ENCODE peak calls at places on chromosomes 16 and 17, in seven cellular contexts. J is activated T-helper 1 cell treated with Interleukin-2 at 50 U/mL for 16 hours, T is T-helper 1 cell, C is NCI-H446 treated with DMSO at 0.1 percent for 48 hours, L is fibroblast of lung, M is mucosa of descending colon, Z is RCC 7860. A is an unnamed sample.

GRCh38 chr16:20931066-20931465 is 30.5 kb downstream of the LYRM1 start:
- DNase-seq in C (no peak), L (peak; percentile 54), J (no peak), T (no peak), M (no peak), Z (no peak), A (no peak)

GRCh38 chr17:36849871-36850348 is 87.4 kb upstream of the LHX1 start:
- DNase-seq in L (peak; percentile 83), Z (peak; percentile 64), M (no peak), J (no peak), C (no peak), T (no peak), A (no peak)

GRCh38 chr17:81309140-81309858 is 14.2 kb upstream of the SLC38A10 start:
- DNase-seq in M (peak; percentile 96), T (no peak), Z (peak; percentile 34), J (no peak), C (no peak), L (peak; percentile 54), A (no peak)

GRCh38 chr17:75096082-75096625 is 8.4 kb downstream of the SLC16A5 start:
- DNase-seq in T (no peak), Z (peak; percentile 95), J (no peak), M (peak; percentile 89), C (no peak), L (peak; percentile 81), A (no peak)

GRCh38 chr16:49857423-49858181 is 1.7 kb upstream of the ZNF423 start:
- DNase-seq in Z (no peak), L (peak; percentile 48), C (peak; percentile 50), T (no peak), M (peak; percentile 84), J (no peak), A (no peak)

GRCh38 chr17:63609820-63610573 is 9.3 kb downstream of the TACO1 start:
- DNase-seq in M (no peak), T (no peak), Z (no peak), J (no peak), L (no peak), C (no peak), A (no peak)

GRCh38 chr17:62670202-62670821 is 42.8 kb downstream of the MRC2 start:
- DNase-seq in Z (no peak), T (no peak), C (no peak), L (no peak), M (no peak), J (no peak), A (no peak)

GRCh38 chr16:58011652-58012051 is 10.4 kb downstream of the USB1 start:
- DNase-seq in T (no peak), C (no peak), L (peak; percentile 81), J (no peak), M (no peak), Z (peak; percentile 12), A (no peak)

GRCh38 chr17:4854181-4854681 is 21.1 kb downstream of the MINK1 start:
- DNase-seq in T (no peak), C (no peak), Z (no peak), M (no peak), J (no peak), L (peak; percentile 52), A (no peak)

GRCh38 chr17:45371414-45372324 is 54.8 kb upstream of the MAP3K14 start:
- DNase-seq in L (peak; percentile 98), T (no peak), Z (peak; percentile 95), M (peak; percentile 79), C (no peak), J (no peak), A (peak; percentile 20)

GRCh38 chr16:30078744-30079143 is 3.0 kb downstream of the PPP4C start:
- DNase-seq in C (no peak), M (no peak), T (no peak), J (no peak), L (no peak), Z (no peak), A (no peak)

GRCh38 chr17:66647391-66647983 is 187.4 kb upstream of the CACNG5 start:
- DNase-seq in M (peak; percentile 39), J (no peak), T (no peak), L (no peak), C (no peak), Z (no peak), A (no peak)

GRCh38 chr16:89964201-89964600 is 15.6 kb downstream of the DEF8 start:
- DNase-seq in Z (no peak), T (no peak), J (no peak), C (no peak), M (no peak), L (no peak), A (no peak)

GRCh38 chr16:28309811-28310311 is 17.5 kb downstream of the SBK1 start:
- DNase-seq in J (peak; percentile 78), M (peak; percentile 41), Z (no peak), C (no peak), T (peak; percentile 41), L (no peak), A (peak; percentile 84)

GRCh38 chr16:28597692-28598261 is 927 bp upstream of the SULT1A2 start:
- DNase-seq in T (no peak), C (no peak), Z (no peak), J (no peak), L (no peak), M (no peak), A (no peak)

GRCh38 chr16:66942981-66943380 is 7.7 kb downstream of the CES2 start:
- DNase-seq in M (no peak), T (no peak), J (no peak), C (no peak), L (no peak), Z (no peak), A (no peak)

GRCh38 chr16:75247249-75247648 is 4.2 kb downstream of the BCAR1 start:
- DNase-seq in L (no peak), M (no peak), T (no peak), J (no peak), Z (no peak), C (no peak), A (no peak)

GRCh38 chr16:1494711-1495110 is 1.6 kb downstream of the TELO2 start:
- DNase-seq in T (no peak), J (no peak), L (no peak), Z (no peak), C (no peak), M (no peak), A (no peak)

GRCh38 chr17:78421534-78422266 is 43.3 kb downstream of the PGS1 start:
- DNase-seq in T (peak; percentile 55), M (peak; percentile 87), L (peak; percentile 56), C (no peak), J (peak; percentile 55), Z (peak; percentile 56), A (peak; percentile 67)

GRCh38 chr16:19289805-19290490 is 4.4 kb downstream of the CLEC19A start:
- DNase-seq in T (no peak), C (no peak), M (no peak), L (no peak), J (no peak), Z (no peak), A (no peak)

GRCh38 chr17:68290268-68290954 is 516 bp downstream of the SLC16A6 start:
- DNase-seq in T (peak; percentile 47), Z (no peak), M (peak; percentile 54), L (no peak), C (no peak), J (peak; percentile 40), A (peak; percentile 44)

GRCh38 chr17:40541873-40542561 is 23.3 kb downstream of the CCR7 start:
- DNase-seq in C (no peak), L (peak; percentile 34), J (no peak), Z (no peak), T (no peak), M (no peak), A (no peak)

GRCh38 chr17:77569846-77570564 is 388.5 kb upstream of the TNRC6C start:
- DNase-seq in J (no peak), L (no peak), Z (no peak), C (no peak), T (no peak), M (no peak), A (no peak)

GRCh38 chr17:41451154-41451728 is 10.5 kb upstream of the KRT38 start:
- DNase-seq in T (no peak), M (no peak), C (no peak), Z (no peak), L (peak; percentile 51), J (no peak), A (no peak)

GRCh38 chr16:66357523-66357928 is 9.0 kb upstream of the CDH5 start:
- DNase-seq in L (peak; percentile 75), M (no peak), T (no peak), J (no peak), C (peak; percentile 65), Z (peak; percentile 66), A (no peak)

GRCh38 chr17:73187203-73187769 is 5.6 kb upstream of the COG1 start:
- DNase-seq in Z (no peak), M (no peak), T (no peak), C (no peak), J (no peak), L (no peak), A (no peak)

GRCh38 chr16:9138731-9139501 is 47.5 kb downstream of the HAPSTR1 start:
- DNase-seq in M (peak; percentile 75), C (peak; percentile 19), Z (peak; percentile 18), J (peak; percentile 37), L (peak; percentile 46), T (peak; percentile 26), A (peak; percentile 66)

GRCh38 chr17:17351901-17352781 is 49.0 kb downstream of the NT5M start:
- DNase-seq in C (no peak), L (peak; percentile 61), T (no peak), J (no peak), M (no peak), Z (no peak), A (peak; percentile 12)

GRCh38 chr16:54991525-54991924 is 60.9 kb downstream of the IRX5 start:
- DNase-seq in M (no peak), J (no peak), T (no peak), Z (no peak), L (no peak), C (no peak), A (no peak)

GRCh38 chr17:7843536-7844291 is 9.7 kb downstream of the KDM6B start:
- DNase-seq in C (peak; percentile 60), T (peak; percentile 85), L (peak; percentile 88), Z (peak; percentile 63), J (peak; percentile 85), M (peak; percentile 92), A (peak; percentile 82)

GRCh38 chr17:80949451-80950421 is 41.9 kb upstream of the CHMP6 start:
- DNase-seq in T (no peak), M (peak; percentile 19), J (no peak), C (no peak), Z (no peak), L (no peak), A (no peak)